ENCODE peak calls at places on chromosomes 1 and 21, in ten cellular contexts. L, K, T, J, H, Q, B, N, O and C are unnamed samples.

GRCh38 chr21:42799516-42799915 is 79.8 kb downstream of the WDR4 start:
- DNase-seq in L (no peak), K (no peak), T (no peak), J (no peak), H (no peak), Q (no peak), B (no peak), N (no peak), O (peak; percentile 6), C (no peak)

GRCh38 chr1:13780780-13781179 is 80.8 kb downstream of the PRDM2 start:
- DNase-seq in L (no peak), K (no peak), T (no peak), J (no peak), H (no peak), Q (no peak), B (no peak), N (no peak), O (no peak), C (no peak)

GRCh38 chr1:211537253-211537652 is 41.7 kb downstream of the SLC30A1 start:
- DNase-seq in L (no peak), K (peak; percentile 57), T (no peak), J (no peak), H (no peak), Q (no peak), B (no peak), N (no peak), O (peak; percentile 8), C (no peak)

GRCh38 chr1:30762931-30763653 is 5.5 kb upstream of the LAPTM5 start:
- DNase-seq in L (no peak), K (no peak), T (no peak), J (no peak), H (no peak), Q (no peak), B (no peak), N (no peak), O (no peak), C (no peak)

GRCh38 chr1:228379165-228379460 is 27.5 kb downstream of the TRIM11 start:
- DNase-seq in L (no peak), K (peak; percentile 7), T (no peak), J (peak; percentile 43), H (peak; percentile 60), Q (no peak), B (peak; percentile 35), N (no peak), O (peak; percentile 17), C (no peak)

GRCh38 chr1:212853658-212854057 is 4.4 kb upstream of the FLVCR1 start:
- DNase-seq in L (no peak), K (no peak), T (no peak), J (peak; percentile 59), H (no peak), Q (no peak), B (no peak), N (no peak), O (no peak), C (no peak)

GRCh38 chr1:16124377-16125087 is 31.3 kb downstream of the EPHA2 start:
- DNase-seq in L (no peak), K (no peak), T (peak; percentile 21), J (no peak), H (no peak), Q (no peak), B (peak; percentile 18), N (no peak), O (no peak), C (no peak)

GRCh38 chr21:41772351-41773080 is 5.7 kb upstream of the RIPK4 start:
- DNase-seq in L (no peak), K (no peak), T (no peak), J (no peak), H (peak; percentile 49), Q (no peak), B (no peak), N (no peak), O (no peak), C (no peak)

GRCh38 chr21:41410767-41411448 is 15.1 kb upstream of the MX1 start:
- DNase-seq in L (no peak), K (no peak), T (no peak), J (no peak), H (no peak), Q (no peak), B (no peak), N (no peak), O (no peak), C (no peak)

DNA sequence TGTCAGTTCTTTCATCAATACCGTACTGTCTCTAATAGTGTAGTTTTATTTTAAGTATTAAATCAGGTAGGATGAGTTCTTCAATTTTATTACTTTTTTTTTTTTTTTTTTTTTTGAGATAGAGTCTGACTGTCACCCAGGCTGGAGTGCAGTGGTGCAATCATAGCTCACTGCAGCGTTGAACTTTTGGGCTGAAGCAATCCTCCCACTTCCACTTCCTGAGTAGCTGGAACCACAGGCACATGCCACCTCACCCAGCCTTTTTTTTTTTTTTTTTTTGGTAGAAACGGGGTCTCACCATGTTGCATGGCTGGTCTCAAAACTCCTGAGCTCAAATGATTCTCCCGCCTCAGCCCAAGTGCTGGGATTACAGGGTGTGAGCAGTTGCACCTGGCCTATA is 44.3 kb downstream of the INAVA start:
- DNase-seq in L (no peak), K (no peak), T (no peak), J (no peak), H (no peak), Q (no peak), B (no peak), N (no peak), O (no peak), C (no peak)
- TF ChIP-seq CTCF in L (no peak), K (no peak), T (no peak), J (no peak), H (no peak), Q (no peak), B (no peak), N (no peak), O (no peak), C (no peak)

DNA sequence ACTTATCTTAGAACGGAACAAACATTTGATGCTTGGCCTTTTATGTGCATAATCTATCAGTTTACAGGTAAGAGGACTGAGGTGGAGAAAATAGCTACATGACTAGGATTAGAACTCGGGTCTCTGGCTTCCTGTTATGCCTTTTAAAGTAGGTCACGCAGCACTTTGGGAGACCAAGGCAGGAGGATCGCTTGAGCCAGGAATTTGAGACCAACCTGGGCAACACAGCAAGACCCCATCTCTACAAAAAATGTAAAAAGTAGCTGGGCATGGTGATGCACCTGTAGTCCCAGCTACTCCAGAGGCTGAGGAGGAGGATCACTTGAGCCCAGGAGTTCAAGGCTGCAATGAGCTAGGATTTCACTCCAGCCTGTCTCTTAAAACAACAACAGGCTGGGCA is 81.9 kb upstream of the AKT3 start:
- DNase-seq in L (no peak), K (no peak), T (no peak), J (no peak), H (no peak), Q (no peak), B (no peak), N (no peak), O (no peak), C (no peak)
- H3K4me3 ChIP-seq in L (no peak overlapping the region), K (no peak overlapping the region), T (no peak overlapping the region), J (no peak overlapping the region), H (peak overlapping the region; percentile 21), Q (no peak overlapping the region), B (no peak overlapping the region), N (no peak overlapping the region), O (no peak overlapping the region), C (no peak overlapping the region)

GRCh38 chr1:79074975-79075374 is 68.4 kb upstream of the ADGRL4 start:
- DNase-seq in L (no peak), K (peak; percentile 4), T (no peak), J (no peak), H (no peak), Q (no peak), B (no peak), N (no peak), O (peak; percentile 26), C (no peak)

GRCh38 chr1:79069828-79070227 is 63.3 kb upstream of the ADGRL4 start:
- DNase-seq in L (no peak), K (no peak), T (no peak), J (no peak), H (no peak), Q (no peak), B (no peak), N (no peak), O (no peak), C (no peak)
- TF ChIP-seq CTCF in L (no peak), K (peak; percentile 1), T (no peak), J (no peak), H (peak; percentile 29), Q (no peak), B (peak; percentile 29), N (no peak), O (peak; percentile 8), C (no peak)

GRCh38 chr1:145956361-145956760 is 1.5 kb downstream of the LIX1L start:
- DNase-seq in L (no peak), K (no peak), T (no peak), J (no peak), H (no peak), Q (no peak), B (no peak), N (no peak), O (no peak), C (no peak)
- H3K4me3 ChIP-seq in L (peak overlapping the region; percentile 76), K (peak overlapping the region; percentile 79), T (peak overlapping the region; percentile 69), J (peak overlapping the region; percentile 60), H (peak overlapping the region; percentile 57), Q (peak overlapping the region; percentile 65), B (peak overlapping the region; percentile 74), N (peak overlapping the region; percentile 56), O (peak overlapping the region; percentile 87), C (peak overlapping the region; percentile 79)

DNA sequence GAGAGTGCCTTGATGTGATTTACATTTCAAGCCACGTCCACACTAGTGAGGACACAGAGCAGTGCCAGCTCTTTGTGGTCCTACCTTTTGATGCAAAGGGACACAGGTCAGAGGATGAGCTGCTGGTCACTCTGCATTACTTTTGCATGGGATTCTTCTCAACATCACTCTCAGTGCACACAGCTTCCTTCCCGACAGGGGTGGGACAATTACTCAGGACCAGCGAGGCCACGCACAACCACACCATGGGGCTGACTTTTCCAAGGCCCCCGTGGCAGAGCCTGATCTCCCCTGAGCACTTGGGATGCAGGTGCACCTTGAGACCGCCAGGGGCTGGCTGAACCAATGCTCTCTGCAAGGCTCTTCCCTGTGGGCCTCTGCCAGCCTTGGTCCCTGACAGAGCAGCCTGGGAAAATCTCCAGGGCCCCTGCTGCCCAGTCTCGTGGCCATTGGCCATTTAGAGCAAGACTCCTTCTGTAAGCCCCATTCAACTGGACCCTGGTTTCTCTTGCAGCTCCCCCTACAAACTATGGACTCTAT is 13.2 kb upstream of the PRAMEF12 start:
- DNase-seq in L (no peak), K (no peak), T (no peak), J (no peak), H (peak; percentile 62), Q (no peak), B (no peak), N (no peak), O (no peak), C (no peak)
- TF ChIP-seq CTCF in L (no peak), K (no peak), T (no peak), J (no peak), H (peak; percentile 55), Q (no peak), B (no peak), N (no peak), O (no peak), C (no peak)

DNA sequence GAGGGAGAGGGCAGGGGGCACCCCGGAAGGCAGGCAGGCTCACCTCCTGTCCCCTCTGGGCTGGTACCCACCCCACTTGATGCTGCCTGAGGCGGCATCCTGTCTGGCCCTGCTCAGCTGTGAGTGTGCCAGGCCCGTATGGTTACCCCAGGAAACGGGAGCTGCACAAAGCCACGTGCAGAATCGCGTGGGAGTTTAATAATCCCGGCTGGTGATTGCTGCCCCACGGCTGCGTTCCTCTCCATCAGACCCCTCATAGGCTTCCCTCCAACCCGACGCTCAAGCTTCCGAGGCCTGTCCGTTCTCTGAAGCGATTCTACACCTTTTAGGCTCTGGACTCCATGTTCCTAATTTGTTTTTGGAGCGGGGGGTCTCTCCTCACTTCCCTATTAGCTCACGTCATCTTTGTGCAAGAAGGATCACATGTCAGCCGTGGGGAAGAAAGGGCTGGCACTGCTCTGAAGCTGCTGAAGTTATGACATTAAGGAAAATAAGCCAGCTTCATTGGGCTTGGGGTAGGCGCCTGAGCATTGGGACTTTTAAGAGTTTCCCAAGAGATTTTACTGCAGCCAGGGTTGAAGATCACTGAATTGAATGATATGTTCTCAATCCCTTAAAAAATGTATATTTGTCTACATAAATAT is 1.1 kb upstream of the B3GALT5 start:
- DNase-seq in L (no peak), K (no peak), T (no peak), J (no peak), H (peak; percentile 25), Q (no peak), B (no peak), N (no peak), O (no peak), C (no peak)
- H3K4me3 ChIP-seq in L (no peak overlapping the region), K (peak overlapping the region; percentile 24), T (no peak overlapping the region), J (no peak overlapping the region), H (peak overlapping the region; percentile 67), Q (no peak overlapping the region), B (no peak overlapping the region), N (no peak overlapping the region), O (no peak overlapping the region), C (peak overlapping the region; percentile 59)